ENCODE peak calls at places on chromosome 7, in four cellular contexts. One of them, this sample, is unnamed.
A peak's percentile ranks its signal among the peaks of the same experiment; 100 is the strongest.

GRCh38 chr7:99468336-99468918 is 2.5 kb upstream of the ATP5MF start:
- DNase-seq in AG10803: no peak
- DNase-seq in CD8-positive, alpha-beta T cell: no peak
- DNase-seq in fibroblast of lung: no peak
- DNase-seq in this sample: no peak

GRCh38 chr7:143048827-143049226 is 3.3 kb upstream of the OR6V1 start:
- DNase-seq in CD8-positive, alpha-beta T cell: no peak
- DNase-seq in AG10803: no peak
- DNase-seq in fibroblast of lung: no peak
- DNase-seq in this sample: no peak

GRCh38 chr7:81769891-81770818 is at the start of gene HGF:
- DNase-seq in AG10803: peak; percentile 59
- DNase-seq in fibroblast of lung: peak; percentile 53
- DNase-seq in CD8-positive, alpha-beta T cell: no peak
- DNase-seq in this sample: no peak

GRCh38 chr7:31340603-31341002 is at the start of gene NEUROD6:
- DNase-seq in CD8-positive, alpha-beta T cell: no peak
- DNase-seq in fibroblast of lung: no peak
- DNase-seq in AG10803: no peak
- DNase-seq in this sample: no peak

GRCh38 chr7:142772051-142772450 is 1.3 kb downstream of the PRSS2 start:
- DNase-seq in fibroblast of lung: no peak
- DNase-seq in AG10803: no peak
- DNase-seq in CD8-positive, alpha-beta T cell: no peak
- DNase-seq in this sample: no peak

GRCh38 chr7:35971133-35971995 is 170.5 kb downstream of the SEPTIN7 start:
- DNase-seq in CD8-positive, alpha-beta T cell: no peak
- DNase-seq in fibroblast of lung: no peak
- DNase-seq in AG10803: no peak
- DNase-seq in this sample: no peak

GRCh38 chr7:91351374-91351773 is 87.1 kb downstream of the FZD1 start:
- DNase-seq in CD8-positive, alpha-beta T cell: no peak
- DNase-seq in AG10803: no peak
- DNase-seq in fibroblast of lung: peak; percentile 87
- DNase-seq in this sample: no peak

GRCh38 chr7:142535123-142535779 is 214.0 kb upstream of the PRSS1 start:
- DNase-seq in AG10803: peak; percentile 82
- DNase-seq in fibroblast of lung: peak; percentile 81
- DNase-seq in CD8-positive, alpha-beta T cell: peak; percentile 35
- DNase-seq in this sample: peak; percentile 68

GRCh38 chr7:92425311-92425947 is 21.9 kb upstream of the GATAD1 start:
- DNase-seq in AG10803: no peak
- DNase-seq in CD8-positive, alpha-beta T cell: no peak
- DNase-seq in fibroblast of lung: no peak
- DNase-seq in this sample: peak; percentile 41

GRCh38 chr7:27175626-27176342 is 1.7 kb upstream of the HOXA10 start:
- DNase-seq in CD8-positive, alpha-beta T cell: no peak
- DNase-seq in AG10803: no peak
- DNase-seq in fibroblast of lung: no peak
- DNase-seq in this sample: no peak

GRCh38 chr7:155513543-155514285 is 32.6 kb downstream of the CNPY1 start:
- DNase-seq in AG10803: no peak
- DNase-seq in CD8-positive, alpha-beta T cell: no peak
- DNase-seq in fibroblast of lung: no peak
- DNase-seq in this sample: no peak

GRCh38 chr7:42217548-42217947 is 19.5 kb downstream of the GLI3 start:
- DNase-seq in CD8-positive, alpha-beta T cell: no peak
- DNase-seq in AG10803: peak; percentile 78
- DNase-seq in fibroblast of lung: no peak
- DNase-seq in this sample: no peak

GRCh38 chr7:148264933-148265557 is 325.5 kb upstream of the C7orf33 start:
- DNase-seq in fibroblast of lung: peak; percentile 17
- DNase-seq in AG10803: peak; percentile 25
- DNase-seq in CD8-positive, alpha-beta T cell: no peak
- DNase-seq in this sample: peak; percentile 53

GRCh38 chr7:38916396-38916795 is 7.4 kb upstream of the VPS41 start:
- DNase-seq in AG10803: no peak
- DNase-seq in fibroblast of lung: no peak
- DNase-seq in CD8-positive, alpha-beta T cell: no peak
- DNase-seq in this sample: no peak

GRCh38 chr7:3430588-3430987 is 129.5 kb downstream of the SDK1 start:
- DNase-seq in CD8-positive, alpha-beta T cell: no peak
- DNase-seq in fibroblast of lung: no peak
- DNase-seq in AG10803: no peak
- DNase-seq in this sample: no peak

GRCh38 chr7:65798111-65799075 is 74.5 kb upstream of the VKORC1L1 start:
- DNase-seq in CD8-positive, alpha-beta T cell: no peak
- DNase-seq in fibroblast of lung: peak; percentile 89
- DNase-seq in AG10803: peak; percentile 44
- DNase-seq in this sample: peak; percentile 86

GRCh38 chr7:126228356-126229061 is 1024.2 kb downstream of the GRM8 start:
- DNase-seq in fibroblast of lung: no peak
- DNase-seq in AG10803: no peak
- DNase-seq in CD8-positive, alpha-beta T cell: no peak
- DNase-seq in this sample: no peak

GRCh38 chr7:22990588-22990949 is 23.4 kb downstream of the HYCC1 start:
- DNase-seq in AG10803: peak; percentile 69
- DNase-seq in CD8-positive, alpha-beta T cell: no peak
- DNase-seq in fibroblast of lung: peak; percentile 86
- DNase-seq in this sample: no peak

GRCh38 chr7:75798770-75799169 is 14.8 kb downstream of the CCL24 start:
- DNase-seq in CD8-positive, alpha-beta T cell: no peak
- DNase-seq in fibroblast of lung: no peak
- DNase-seq in AG10803: no peak
- DNase-seq in this sample: peak; percentile 17

GRCh38 chr7:5139998-5140397 is 50.0 kb upstream of the WIPI2 start:
- DNase-seq in fibroblast of lung: peak; percentile 3
- DNase-seq in CD8-positive, alpha-beta T cell: no peak
- DNase-seq in AG10803: peak; percentile 3
- DNase-seq in this sample: peak; percentile 56

GRCh38 chr7:88357295-88357694 is 50.6 kb upstream of the STEAP4 start:
- DNase-seq in fibroblast of lung: peak; percentile 11
- DNase-seq in CD8-positive, alpha-beta T cell: no peak
- DNase-seq in AG10803: no peak
- DNase-seq in this sample: peak; percentile 11

GRCh38 chr7:75734586-75735047 is 4.1 kb downstream of the HIP1 start:
- DNase-seq in CD8-positive, alpha-beta T cell: no peak
- DNase-seq in AG10803: peak; percentile 42
- DNase-seq in fibroblast of lung: peak; percentile 73
- DNase-seq in this sample: no peak

GRCh38 chr7:101804087-101804631 is 13.3 kb upstream of the CUX1 start:
- DNase-seq in AG10803: no peak
- DNase-seq in fibroblast of lung: no peak
- DNase-seq in CD8-positive, alpha-beta T cell: no peak
- DNase-seq in this sample: peak; percentile 6

DNA sequence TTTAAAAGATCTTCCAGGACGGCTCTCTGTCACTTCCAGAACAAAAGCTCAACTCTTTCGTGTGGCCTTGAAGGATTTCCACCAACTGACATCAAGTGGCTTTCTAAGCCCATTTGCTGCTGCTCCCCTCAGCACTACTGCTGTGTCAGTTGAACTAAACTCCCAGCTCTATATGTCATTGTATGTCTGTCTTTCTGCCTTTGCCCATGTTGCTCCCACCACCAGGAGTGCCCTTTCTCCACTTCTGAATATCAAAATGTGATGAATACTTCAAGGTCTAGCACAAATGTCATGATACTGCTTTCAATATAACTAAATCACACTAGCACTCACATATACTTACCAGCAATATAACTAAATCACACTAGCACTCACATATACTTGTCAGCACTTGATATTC is 138.3 kb downstream of the ATXN7L1 start:
- DNase-seq in AG10803: no peak
- DNase-seq in CD8-positive, alpha-beta T cell: no peak
- DNase-seq in fibroblast of lung: no peak
- DNase-seq in this sample: no peak
- TF ChIP-seq CTCF in AG10803: no peak
- TF ChIP-seq CTCF in CD8-positive, alpha-beta T cell: no peak
- TF ChIP-seq CTCF in fibroblast of lung: no peak
- TF ChIP-seq CTCF in this sample: no peak

GRCh38 chr7:110870926-110871325 is 220.0 kb upstream of the LRRN3 start:
- DNase-seq in fibroblast of lung: no peak
- DNase-seq in CD8-positive, alpha-beta T cell: no peak
- DNase-seq in AG10803: no peak
- DNase-seq in this sample: no peak
- TF ChIP-seq CTCF in fibroblast of lung: no peak
- TF ChIP-seq CTCF in CD8-positive, alpha-beta T cell: no peak
- TF ChIP-seq CTCF in AG10803: no peak
- TF ChIP-seq CTCF in this sample: no peak

DNA sequence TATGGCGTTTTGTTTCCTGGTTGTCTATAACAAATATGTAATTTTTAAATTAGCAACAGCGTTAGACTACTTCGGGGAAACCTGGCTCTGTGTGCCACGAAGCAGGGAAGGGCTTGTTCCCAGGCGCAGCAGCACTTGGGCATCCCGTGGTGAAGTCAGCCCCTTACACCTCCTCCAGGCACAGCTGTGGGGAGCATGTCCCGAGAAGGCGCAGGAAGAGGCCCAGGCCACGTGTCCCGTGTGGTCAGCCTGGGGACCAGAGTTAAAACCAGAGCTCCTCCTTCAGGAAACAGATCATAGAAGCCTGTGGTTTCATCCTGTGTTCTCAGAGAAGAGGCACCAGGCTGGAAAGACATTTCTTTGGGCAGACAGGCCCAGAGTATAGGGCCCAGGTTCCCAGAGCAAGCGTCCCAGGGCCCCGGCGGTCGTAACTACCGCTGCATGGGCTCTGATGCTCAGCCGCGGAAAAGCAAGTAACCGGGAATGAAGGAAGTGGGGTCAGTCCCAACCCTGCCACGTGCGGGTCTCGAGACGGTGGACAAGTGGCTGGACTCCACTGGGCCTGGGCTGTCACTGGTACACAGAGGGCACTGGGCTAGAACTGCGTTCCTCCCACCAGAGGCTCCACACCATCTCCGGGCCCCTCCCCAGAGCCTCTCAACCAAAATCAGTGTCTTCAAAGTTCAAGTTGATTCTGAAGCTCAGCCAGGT is 7.1 kb downstream of the NUDT1 start:
- DNase-seq in AG10803: peak; percentile 98
- DNase-seq in fibroblast of lung: peak; percentile 96
- DNase-seq in CD8-positive, alpha-beta T cell: no peak
- DNase-seq in this sample: peak; percentile 69
- TF ChIP-seq CTCF in AG10803: peak; percentile 32
- TF ChIP-seq CTCF in fibroblast of lung: peak; percentile 19
- TF ChIP-seq CTCF in CD8-positive, alpha-beta T cell: no peak
- TF ChIP-seq CTCF in this sample: no peak

DNA sequence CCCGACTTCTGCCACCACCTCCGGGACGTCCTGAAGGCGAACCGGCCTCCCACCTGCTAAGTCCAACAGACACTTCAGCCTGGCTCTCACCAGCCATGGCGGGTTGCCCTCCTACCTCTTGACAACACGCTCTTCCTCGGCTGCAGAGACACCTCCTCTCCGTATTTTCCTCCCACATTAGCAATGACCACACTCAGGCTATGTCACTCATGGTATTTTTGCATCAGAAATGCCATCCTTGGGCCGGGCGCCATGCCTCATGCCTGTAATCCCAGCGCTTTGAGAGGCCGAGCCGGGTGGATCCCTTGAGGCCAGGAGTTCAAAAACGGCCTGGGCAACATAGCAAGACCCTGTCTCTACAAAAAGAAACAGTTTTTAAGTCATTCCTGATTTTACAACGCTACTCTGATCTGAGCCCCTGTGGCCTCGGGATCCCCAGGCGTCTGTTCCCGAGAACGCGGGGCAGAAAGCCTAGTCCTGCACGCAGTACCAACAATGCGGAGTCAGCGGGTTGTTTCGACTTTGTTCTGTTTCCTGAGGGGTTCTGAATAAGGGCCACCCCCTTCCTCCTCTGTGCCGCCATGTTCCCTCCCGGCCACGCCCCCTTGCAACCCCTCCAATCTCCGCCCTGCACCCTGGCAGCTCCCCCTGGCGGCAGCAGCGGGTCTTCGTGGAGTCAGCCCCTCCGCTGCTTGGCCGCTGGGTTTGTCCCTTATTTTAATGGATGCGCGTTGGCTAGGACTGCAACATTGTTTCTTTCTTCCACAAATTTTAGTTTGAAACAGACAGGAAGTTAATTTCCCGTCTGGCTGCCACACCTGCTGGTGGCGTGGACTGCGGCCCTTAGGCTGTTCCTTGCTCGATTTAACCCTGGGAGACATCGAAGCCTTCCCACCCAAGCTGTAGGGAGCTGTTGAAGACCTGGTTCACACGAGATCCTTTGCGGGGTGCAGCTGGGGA is 9.7 kb upstream of the ZFAND2A start:
- DNase-seq in fibroblast of lung: peak; percentile 43
- DNase-seq in AG10803: peak; percentile 80
- DNase-seq in CD8-positive, alpha-beta T cell: peak; percentile 86
- DNase-seq in this sample: peak; percentile 90
- TF ChIP-seq CTCF in fibroblast of lung: peak; percentile 63
- TF ChIP-seq CTCF in AG10803: peak; percentile 79
- TF ChIP-seq CTCF in CD8-positive, alpha-beta T cell: peak; percentile 77
- TF ChIP-seq CTCF in this sample: peak; percentile 86

DNA sequence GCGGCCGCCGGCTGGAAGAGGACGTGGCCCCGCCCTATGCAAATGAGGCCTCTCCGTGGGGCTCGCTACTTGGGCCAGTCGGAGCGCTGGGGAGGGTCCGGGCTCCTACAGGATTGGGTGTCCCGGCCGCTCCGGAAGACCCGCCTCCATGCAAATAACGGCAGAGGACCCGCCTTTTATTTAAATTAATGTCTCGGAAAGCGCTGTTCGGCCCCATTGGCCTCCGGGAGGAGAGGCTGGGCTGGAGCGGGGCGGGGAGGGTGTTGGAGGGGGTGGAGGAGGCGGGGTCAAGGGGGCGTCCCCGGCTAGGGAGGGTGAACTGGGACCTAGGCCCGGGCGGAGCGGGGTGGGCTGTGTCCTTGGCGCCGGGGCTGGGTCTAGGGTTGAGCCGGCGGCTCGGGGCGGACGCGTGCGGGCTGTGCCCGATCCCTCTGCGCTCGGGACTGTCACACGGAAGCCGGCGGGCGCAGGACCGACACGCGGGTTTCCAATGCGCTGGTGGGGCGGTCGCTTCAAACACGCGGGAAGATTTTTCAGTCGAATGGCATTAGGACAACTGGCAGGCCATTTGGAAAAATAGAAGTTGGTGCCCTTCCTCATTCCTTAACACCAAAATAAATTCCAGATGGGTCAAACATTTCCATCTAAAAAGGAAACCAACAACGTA is 344 bp upstream of the POLM start:
- DNase-seq in fibroblast of lung: peak; percentile 99
- DNase-seq in AG10803: peak; percentile 99
- DNase-seq in CD8-positive, alpha-beta T cell: peak; percentile 94
- DNase-seq in this sample: peak; percentile 99
- TF ChIP-seq CTCF in fibroblast of lung: no peak
- TF ChIP-seq CTCF in AG10803: no peak
- TF ChIP-seq CTCF in CD8-positive, alpha-beta T cell: no peak
- TF ChIP-seq CTCF in this sample: no peak